ENCODE peak calls at places on chromosomes 2 and 18, in ten cellular contexts. K is HFFc6; Y is GM12892; G is Kasumi-1; H is activated CD4-positive, alpha-beta T cell treated with anti-CD3 and anti-CD28 coated beads for 24 hours; M is aorta; P is HT-29; B is GDM1; O is NCI-H1092; D is kidney. L is an unnamed sample.

GRCh38 chr2:172196768-172197322 is 94.1 kb upstream of the DLX2 start:
- DNase-seq in K (peak), Y (no peak), G (no peak), H (peak), M (no peak), P (peak), B (peak), O (no peak), D (no peak), L (no peak)

GRCh38 chr18:7908686-7909299 is 341.7 kb downstream of the PTPRM start:
- DNase-seq in K (no peak), Y (no peak), G (no peak), H (no peak), M (no peak), P (peak), B (no peak), O (no peak), D (no peak), L (no peak)

GRCh38 chr2:104638795-104639194 is 215.1 kb upstream of the POU3F3 start:
- DNase-seq in K (no peak), Y (no peak), G (no peak), H (no peak), M (no peak), P (no peak), B (no peak), O (no peak), D (no peak), L (no peak)

GRCh38 chr2:51918113-51918512 is 886.2 kb upstream of the NRXN1 start:
- DNase-seq in K (peak), Y (no peak), G (peak), H (no peak), M (no peak), P (no peak), B (no peak), O (no peak), D (no peak), L (no peak)

GRCh38 chr2:112784199-112785189 is at the start of gene IL1A:
- DNase-seq in K (no peak), Y (no peak), G (no peak), H (no peak), M (no peak), P (peak), B (no peak), O (no peak), D (no peak), L (no peak)

GRCh38 chr2:226440119-226440917 is 359.3 kb downstream of the IRS1 start:
- DNase-seq in K (no peak), Y (no peak), G (no peak), H (no peak), M (no peak), P (no peak), B (no peak), O (no peak), D (no peak), L (no peak)

GRCh38 chr2:149732001-149732685 is 144.6 kb upstream of the MMADHC start:
- DNase-seq in K (peak), Y (no peak), G (no peak), H (no peak), M (no peak), P (peak), B (no peak), O (no peak), D (no peak), L (no peak)

GRCh38 chr2:7044253-7045250 is 127.3 kb downstream of the RNF144A start:
- DNase-seq in K (no peak), Y (peak), G (peak), H (peak), M (peak), P (peak), B (peak), O (peak), D (peak), L (peak)

GRCh38 chr2:168740360-168740759 is 62.1 kb upstream of the NOSTRIN start:
- DNase-seq in K (peak), Y (no peak), G (no peak), H (no peak), M (no peak), P (no peak), B (no peak), O (no peak), D (no peak), L (no peak)

GRCh38 chr18:6950641-6951040 is 167.0 kb downstream of the LAMA1 start:
- DNase-seq in K (no peak), Y (no peak), G (no peak), H (no peak), M (no peak), P (no peak), B (no peak), O (no peak), D (no peak), L (no peak)

GRCh38 chr2:98091738-98092137 is 4.8 kb downstream of the VWA3B start:
- DNase-seq in K (no peak), Y (no peak), G (peak), H (no peak), M (no peak), P (no peak), B (no peak), O (no peak), D (no peak), L (no peak)

GRCh38 chr18:11259421-11259820 is 110.1 kb upstream of the PIEZO2 start:
- DNase-seq in K (no peak), Y (no peak), G (no peak), H (no peak), M (no peak), P (no peak), B (no peak), O (no peak), D (no peak), L (peak)

L was measured in left ventricle myocardium inferior.